ENCODE peak calls at places on chromosomes 6 and 20, in five cellular contexts. One of them, this sample, is unnamed.

GRCh38 chr20:22675337-22675736 is 91.0 kb upstream of the FOXA2 start:
- DNase-seq in spleen: no peak
- DNase-seq in heart right ventricle: no peak
- DNase-seq in CD8-positive, alpha-beta T cell: no peak
- DNase-seq in IMR-90: no peak
- DNase-seq in this sample: no peak

GRCh38 chr6:43724914-43725642 is 37.5 kb upstream of the MRPS18A start:
- DNase-seq in spleen: peak; percentile 94
- DNase-seq in heart right ventricle: peak; percentile 72
- DNase-seq in CD8-positive, alpha-beta T cell: peak; percentile 66
- DNase-seq in IMR-90: peak; percentile 95
- DNase-seq in this sample: peak; percentile 96

GRCh38 chr6:34145161-34146020 is 496 bp downstream of the GRM4 start:
- DNase-seq in spleen: peak; percentile 80
- DNase-seq in heart right ventricle: no peak
- DNase-seq in CD8-positive, alpha-beta T cell: peak; percentile 65
- DNase-seq in IMR-90: peak; percentile 46
- DNase-seq in this sample: peak; percentile 41

GRCh38 chr6:98946877-98947410 is 802 bp downstream of the FBXL4 start:
- DNase-seq in spleen: peak; percentile 85
- DNase-seq in heart right ventricle: peak; percentile 27
- DNase-seq in CD8-positive, alpha-beta T cell: peak; percentile 54
- DNase-seq in IMR-90: peak; percentile 13
- DNase-seq in this sample: peak; percentile 54

GRCh38 chr20:10634190-10634589 is 39.6 kb downstream of the JAG1 start:
- DNase-seq in spleen: no peak
- DNase-seq in heart right ventricle: no peak
- DNase-seq in CD8-positive, alpha-beta T cell: no peak
- DNase-seq in IMR-90: no peak
- DNase-seq in this sample: no peak

GRCh38 chr6:96939019-96939805 is 14.7 kb downstream of the KLHL32 start:
- DNase-seq in spleen: no peak
- DNase-seq in heart right ventricle: no peak
- DNase-seq in CD8-positive, alpha-beta T cell: no peak
- DNase-seq in IMR-90: peak; percentile 29
- DNase-seq in this sample: no peak

GRCh38 chr20:20668639-20669038 is 43.8 kb downstream of the RALGAPA2 start:
- DNase-seq in spleen: no peak
- DNase-seq in heart right ventricle: no peak
- DNase-seq in CD8-positive, alpha-beta T cell: no peak
- DNase-seq in IMR-90: no peak
- DNase-seq in this sample: no peak

GRCh38 chr20:10558635-10559187 is 115.1 kb downstream of the JAG1 start:
- DNase-seq in spleen: no peak
- DNase-seq in heart right ventricle: no peak
- DNase-seq in CD8-positive, alpha-beta T cell: peak; percentile 7
- DNase-seq in IMR-90: peak; percentile 99
- DNase-seq in this sample: no peak

GRCh38 chr6:44456070-44456965 is 68.8 kb downstream of the CDC5L start:
- DNase-seq in spleen: peak; percentile 84
- DNase-seq in heart right ventricle: peak; percentile 42
- DNase-seq in CD8-positive, alpha-beta T cell: peak; percentile 42
- DNase-seq in IMR-90: peak; percentile 50
- DNase-seq in this sample: no peak

GRCh38 chr6:25012657-25013056 is 76.9 kb upstream of the RIPOR2 start:
- DNase-seq in spleen: no peak
- DNase-seq in heart right ventricle: no peak
- DNase-seq in CD8-positive, alpha-beta T cell: no peak
- DNase-seq in IMR-90: peak; percentile 83
- DNase-seq in this sample: no peak

GRCh38 chr20:17631576-17632319 is 50.3 kb downstream of the RRBP1 start:
- DNase-seq in spleen: peak; percentile 48
- DNase-seq in heart right ventricle: no peak
- DNase-seq in CD8-positive, alpha-beta T cell: no peak
- DNase-seq in IMR-90: no peak
- DNase-seq in this sample: no peak
- H3K36me3 ChIP-seq in spleen: peaks cover 86% of the 10 kb centered on the region
- H3K36me3 ChIP-seq in heart right ventricle: peaks cover 86% of the 10 kb centered on the region
- H3K36me3 ChIP-seq in CD8-positive, alpha-beta T cell: no peaks in the 10 kb centered on the region
- H3K36me3 ChIP-seq in IMR-90: peaks cover 99% of the 10 kb centered on the region
- H3K36me3 ChIP-seq in this sample: peaks cover 100% of the 10 kb centered on the region

GRCh38 chr20:59466107-59466815 is 138.1 kb upstream of the PHACTR3 start:
- DNase-seq in spleen: peak; percentile 57
- DNase-seq in heart right ventricle: no peak
- DNase-seq in CD8-positive, alpha-beta T cell: no peak
- DNase-seq in IMR-90: no peak
- DNase-seq in this sample: no peak
- H3K27ac ChIP-seq in spleen: no peak overlapping the region
- H3K27ac ChIP-seq in heart right ventricle: no peak overlapping the region
- H3K27ac ChIP-seq in CD8-positive, alpha-beta T cell: no peak overlapping the region
- H3K27ac ChIP-seq in IMR-90: no peak overlapping the region
- H3K27ac ChIP-seq in this sample: no peak overlapping the region

GRCh38 chr6:147789430-147789947 is 281.0 kb downstream of the SAMD5 start:
- DNase-seq in spleen: no peak
- DNase-seq in heart right ventricle: no peak
- DNase-seq in CD8-positive, alpha-beta T cell: no peak
- DNase-seq in IMR-90: no peak
- DNase-seq in this sample: no peak
- H3K36me3 ChIP-seq in spleen: no peaks in the 10 kb centered on the region
- H3K36me3 ChIP-seq in heart right ventricle: no peaks in the 10 kb centered on the region
- H3K36me3 ChIP-seq in CD8-positive, alpha-beta T cell: no peaks in the 10 kb centered on the region
- H3K36me3 ChIP-seq in IMR-90: no peaks in the 10 kb centered on the region
- H3K36me3 ChIP-seq in this sample: no peaks in the 10 kb centered on the region

GRCh38 chr20:63857751-63858392 is 3.4 kb upstream of the ABHD16B start:
- DNase-seq in spleen: peak; percentile 86
- DNase-seq in heart right ventricle: peak; percentile 53
- DNase-seq in CD8-positive, alpha-beta T cell: no peak
- DNase-seq in IMR-90: no peak
- DNase-seq in this sample: no peak

GRCh38 chr20:63855363-63856110 is 5.8 kb upstream of the ABHD16B start:
- DNase-seq in spleen: peak; percentile 76
- DNase-seq in heart right ventricle: peak; percentile 32
- DNase-seq in CD8-positive, alpha-beta T cell: no peak
- DNase-seq in IMR-90: no peak
- DNase-seq in this sample: no peak

GRCh38 chr20:63854069-63854765 is 7.1 kb upstream of the ABHD16B start:
- DNase-seq in spleen: peak; percentile 79
- DNase-seq in heart right ventricle: peak; percentile 57
- DNase-seq in CD8-positive, alpha-beta T cell: no peak
- DNase-seq in IMR-90: no peak
- DNase-seq in this sample: no peak

GRCh38 chr20:63856111-63856511 is 5.2 kb upstream of the ABHD16B start:
- DNase-seq in spleen: peak; percentile 72
- DNase-seq in heart right ventricle: no peak
- DNase-seq in CD8-positive, alpha-beta T cell: no peak
- DNase-seq in IMR-90: no peak
- DNase-seq in this sample: no peak

DNA sequence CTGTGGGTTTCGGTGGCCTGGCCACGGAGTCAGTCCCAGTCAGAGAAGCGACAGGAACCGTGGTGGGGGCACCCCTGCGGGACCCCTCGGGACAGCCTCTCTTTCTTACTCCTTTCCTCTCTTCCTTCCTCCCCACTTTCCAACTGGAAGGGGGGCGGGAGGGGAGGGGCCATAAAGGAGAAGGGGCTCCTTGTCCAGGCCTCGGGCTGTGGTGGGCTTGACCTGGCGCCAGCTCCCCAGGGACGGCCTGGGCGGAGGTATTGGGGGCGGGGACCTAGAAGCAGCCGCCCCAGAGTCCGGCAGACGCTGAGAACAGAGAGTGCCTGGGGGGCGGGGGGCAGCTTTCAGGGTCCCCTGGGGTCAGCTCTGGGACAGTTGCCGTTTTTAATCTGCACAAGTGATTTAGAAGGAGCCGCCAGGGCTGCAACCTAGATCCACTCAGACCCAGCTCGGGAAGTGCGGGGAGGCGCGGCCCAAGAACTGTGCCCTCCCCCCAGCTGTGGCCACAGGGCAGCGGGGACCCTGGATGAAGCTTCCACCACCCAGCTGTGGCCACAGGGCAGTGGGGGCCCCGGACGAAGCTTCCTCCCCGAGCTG is 6.4 kb upstream of the ABHD16B start:
- DNase-seq in spleen: peak; percentile 80
- DNase-seq in heart right ventricle: peak; percentile 81
- DNase-seq in CD8-positive, alpha-beta T cell: no peak
- DNase-seq in IMR-90: no peak
- DNase-seq in this sample: no peak
- H3K27ac ChIP-seq in spleen: peak overlapping the region; percentile 99
- H3K27ac ChIP-seq in heart right ventricle: peak overlapping the region; percentile 96
- H3K27ac ChIP-seq in CD8-positive, alpha-beta T cell: no peak overlapping the region
- H3K27ac ChIP-seq in IMR-90: no peak overlapping the region
- H3K27ac ChIP-seq in this sample: peak overlapping the region; percentile 81

GRCh38 chr6:46626976-46627375 is 25.6 kb downstream of the CYP39A1 start:
- DNase-seq in spleen: no peak
- DNase-seq in heart right ventricle: no peak
- DNase-seq in CD8-positive, alpha-beta T cell: no peak
- DNase-seq in IMR-90: no peak
- DNase-seq in this sample: no peak
- H3K36me3 ChIP-seq in spleen: no peaks in the 10 kb centered on the region
- H3K36me3 ChIP-seq in heart right ventricle: no peaks in the 10 kb centered on the region
- H3K36me3 ChIP-seq in CD8-positive, alpha-beta T cell: no peaks in the 10 kb centered on the region
- H3K36me3 ChIP-seq in IMR-90: no peaks in the 10 kb centered on the region
- H3K36me3 ChIP-seq in this sample: no peaks in the 10 kb centered on the region

GRCh38 chr20:4244700-4245485 is 229.5 kb upstream of the RNF24 start:
- DNase-seq in spleen: no peak
- DNase-seq in heart right ventricle: no peak
- DNase-seq in CD8-positive, alpha-beta T cell: no peak
- DNase-seq in IMR-90: no peak
- DNase-seq in this sample: no peak

GRCh38 chr20:4247898-4248858 is 232.8 kb upstream of the RNF24 start:
- DNase-seq in spleen: no peak
- DNase-seq in heart right ventricle: no peak
- DNase-seq in CD8-positive, alpha-beta T cell: no peak
- DNase-seq in IMR-90: no peak
- DNase-seq in this sample: no peak

GRCh38 chr20:4245542-4245941 is 230.2 kb upstream of the RNF24 start:
- DNase-seq in spleen: no peak
- DNase-seq in heart right ventricle: no peak
- DNase-seq in CD8-positive, alpha-beta T cell: no peak
- DNase-seq in IMR-90: no peak
- DNase-seq in this sample: no peak

GRCh38 chr20:4247261-4247660 is 231.9 kb upstream of the RNF24 start:
- DNase-seq in spleen: no peak
- DNase-seq in heart right ventricle: no peak
- DNase-seq in CD8-positive, alpha-beta T cell: no peak
- DNase-seq in IMR-90: no peak
- DNase-seq in this sample: no peak

DNA sequence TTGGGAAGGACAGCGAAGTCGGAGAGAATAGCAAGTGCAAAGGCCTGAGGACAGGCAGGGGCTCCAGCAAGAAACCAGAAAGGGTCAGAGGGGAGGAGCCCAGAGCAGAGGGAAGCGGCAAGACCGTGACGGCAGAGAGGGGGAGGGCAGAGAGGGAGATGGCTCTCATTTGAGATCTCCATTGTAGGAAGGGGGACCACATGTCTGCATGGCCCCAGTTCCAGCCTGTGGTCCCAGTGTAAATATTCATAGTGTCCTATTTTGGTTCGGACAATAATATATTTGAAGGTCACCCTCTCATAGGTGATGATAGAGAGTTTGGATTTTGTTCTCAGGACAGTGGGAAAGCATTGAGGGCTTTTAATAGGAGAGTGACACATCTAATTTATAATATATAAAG is 231.1 kb upstream of the RNF24 start:
- DNase-seq in spleen: no peak
- DNase-seq in heart right ventricle: no peak
- DNase-seq in CD8-positive, alpha-beta T cell: no peak
- DNase-seq in IMR-90: no peak
- DNase-seq in this sample: no peak
- H3K27ac ChIP-seq in spleen: peak overlapping the region; percentile 51
- H3K27ac ChIP-seq in heart right ventricle: no peak overlapping the region
- H3K27ac ChIP-seq in CD8-positive, alpha-beta T cell: no peak overlapping the region
- H3K27ac ChIP-seq in IMR-90: no peak overlapping the region
- H3K27ac ChIP-seq in this sample: no peak overlapping the region

GRCh38 chr6:150878347-150879213 is 13.1 kb downstream of the MTHFD1L start:
- DNase-seq in spleen: no peak
- DNase-seq in heart right ventricle: no peak
- DNase-seq in CD8-positive, alpha-beta T cell: no peak
- DNase-seq in IMR-90: no peak
- DNase-seq in this sample: no peak

GRCh38 chr6:150877928-150878327 is 12.4 kb downstream of the MTHFD1L start:
- DNase-seq in spleen: no peak
- DNase-seq in heart right ventricle: no peak
- DNase-seq in CD8-positive, alpha-beta T cell: no peak
- DNase-seq in IMR-90: no peak
- DNase-seq in this sample: no peak

GRCh38 chr6:150880336-150880735 is 14.8 kb downstream of the MTHFD1L start:
- DNase-seq in spleen: no peak
- DNase-seq in heart right ventricle: no peak
- DNase-seq in CD8-positive, alpha-beta T cell: no peak
- DNase-seq in IMR-90: no peak
- DNase-seq in this sample: no peak

GRCh38 chr6:150883521-150883920 is 18.0 kb downstream of the MTHFD1L start:
- DNase-seq in spleen: no peak
- DNase-seq in heart right ventricle: no peak
- DNase-seq in CD8-positive, alpha-beta T cell: no peak
- DNase-seq in IMR-90: peak; percentile 49
- DNase-seq in this sample: no peak

DNA sequence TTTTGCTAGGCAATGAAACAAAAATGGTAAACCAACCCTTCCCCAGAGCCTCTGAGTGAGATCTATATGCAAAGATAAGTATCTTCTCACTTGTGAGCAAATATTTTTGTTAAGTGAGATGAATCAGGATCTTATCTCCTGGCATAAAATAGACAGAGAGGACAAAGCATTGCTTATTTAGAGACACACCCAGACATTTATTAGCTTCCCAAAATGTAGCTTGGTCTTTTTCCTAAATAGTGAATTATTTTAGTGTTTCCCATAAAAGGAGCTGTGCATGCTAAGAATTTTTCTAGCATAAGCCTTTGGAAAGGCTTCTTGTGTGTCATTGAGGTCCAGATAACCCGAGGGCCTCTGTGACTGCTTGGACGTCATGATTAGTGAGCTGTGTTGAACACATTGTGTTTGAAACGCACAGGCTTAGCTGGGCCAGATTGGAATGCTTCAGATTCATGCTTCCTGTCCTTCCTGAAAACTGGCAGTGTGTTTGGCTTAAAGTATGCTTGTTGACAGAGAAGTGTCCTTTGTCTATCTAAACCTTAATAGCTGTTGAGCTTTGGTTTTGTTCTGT is 16.5 kb downstream of the MTHFD1L start:
- DNase-seq in spleen: no peak
- DNase-seq in heart right ventricle: peak; percentile 25
- DNase-seq in CD8-positive, alpha-beta T cell: no peak
- DNase-seq in IMR-90: peak; percentile 100
- DNase-seq in this sample: no peak
- H3K36me3 ChIP-seq in spleen: peaks cover 3% of the 10 kb centered on the region
- H3K36me3 ChIP-seq in heart right ventricle: peaks cover 6% of the 10 kb centered on the region
- H3K36me3 ChIP-seq in CD8-positive, alpha-beta T cell: peaks cover 3% of the 10 kb centered on the region
- H3K36me3 ChIP-seq in IMR-90: peaks cover 50% of the 10 kb centered on the region
- H3K36me3 ChIP-seq in this sample: peaks cover 10% of the 10 kb centered on the region

This sample was measured in lower lobe of right lung.